ENCODE peak calls at places on chromosomes 2 and 18, in ten cellular contexts. One of them, this sample, is unnamed.
A peak's percentile ranks its signal among the peaks of the same experiment; 100 is the strongest.

GRCh38 chr2:74316616-74317295 is 26.5 kb downstream of the SLC4A5 start:
- DNase-seq in hepatocyte: peak; percentile 16
- DNase-seq in AG04450: no peak
- DNase-seq in MM.1S: no peak
- DNase-seq in mesendoderm: peak; percentile 83
- DNase-seq in CD8-positive, alpha-beta memory T cell: no peak
- DNase-seq in neuronal stem cell: no peak
- DNase-seq in tibial artery: no peak
- DNase-seq in cardiac muscle cell: no peak
- DNase-seq in lower lobe of right lung: no peak
- DNase-seq in this sample: no peak

GRCh38 chr2:212726403-212726802 is 187.8 kb upstream of the ERBB4 start:
- DNase-seq in lower lobe of right lung: no peak
- DNase-seq in neuronal stem cell: no peak
- DNase-seq in cardiac muscle cell: no peak
- DNase-seq in MM.1S: no peak
- DNase-seq in tibial artery: no peak
- DNase-seq in AG04450: no peak
- DNase-seq in CD8-positive, alpha-beta memory T cell: no peak
- DNase-seq in hepatocyte: no peak
- DNase-seq in mesendoderm: peak; percentile 8
- DNase-seq in this sample: no peak

GRCh38 chr2:238754259-238754658 is 93.6 kb upstream of the TWIST2 start:
- DNase-seq in mesendoderm: peak; percentile 20
- DNase-seq in lower lobe of right lung: no peak
- DNase-seq in tibial artery: no peak
- DNase-seq in MM.1S: no peak
- DNase-seq in cardiac muscle cell: no peak
- DNase-seq in AG04450: no peak
- DNase-seq in neuronal stem cell: no peak
- DNase-seq in hepatocyte: no peak
- DNase-seq in CD8-positive, alpha-beta memory T cell: no peak
- DNase-seq in this sample: no peak

GRCh38 chr18:25595274-25595673 is 243.3 kb upstream of the ZNF521 start:
- DNase-seq in AG04450: no peak
- DNase-seq in tibial artery: no peak
- DNase-seq in hepatocyte: no peak
- DNase-seq in mesendoderm: peak; percentile 13
- DNase-seq in lower lobe of right lung: no peak
- DNase-seq in cardiac muscle cell: no peak
- DNase-seq in neuronal stem cell: no peak
- DNase-seq in CD8-positive, alpha-beta memory T cell: no peak
- DNase-seq in MM.1S: no peak
- DNase-seq in this sample: no peak

GRCh38 chr2:239400000-239400831 is 604 bp downstream of the HDAC4 start:
- DNase-seq in tibial artery: no peak
- DNase-seq in neuronal stem cell: no peak
- DNase-seq in MM.1S: peak; percentile 39
- DNase-seq in hepatocyte: peak; percentile 42
- DNase-seq in mesendoderm: no peak
- DNase-seq in cardiac muscle cell: peak; percentile 10
- DNase-seq in AG04450: no peak
- DNase-seq in lower lobe of right lung: no peak
- DNase-seq in CD8-positive, alpha-beta memory T cell: no peak
- DNase-seq in this sample: no peak

GRCh38 chr2:26179446-26179907 is 6.6 kb downstream of the GAREM2 start:
- DNase-seq in mesendoderm: peak; percentile 76
- DNase-seq in lower lobe of right lung: no peak
- DNase-seq in CD8-positive, alpha-beta memory T cell: no peak
- DNase-seq in MM.1S: no peak
- DNase-seq in tibial artery: no peak
- DNase-seq in hepatocyte: no peak
- DNase-seq in neuronal stem cell: no peak
- DNase-seq in AG04450: no peak
- DNase-seq in cardiac muscle cell: no peak
- DNase-seq in this sample: no peak

GRCh38 chr2:61356261-61356957 is 114.5 kb downstream of the USP34 start:
- DNase-seq in MM.1S: peak; percentile 54
- DNase-seq in neuronal stem cell: no peak
- DNase-seq in tibial artery: no peak
- DNase-seq in mesendoderm: no peak
- DNase-seq in AG04450: no peak
- DNase-seq in CD8-positive, alpha-beta memory T cell: no peak
- DNase-seq in lower lobe of right lung: peak; percentile 58
- DNase-seq in hepatocyte: no peak
- DNase-seq in cardiac muscle cell: peak; percentile 50
- DNase-seq in this sample: no peak

GRCh38 chr2:132429351-132429750 is 12.7 kb downstream of the GPR39 start:
- DNase-seq in CD8-positive, alpha-beta memory T cell: no peak
- DNase-seq in mesendoderm: no peak
- DNase-seq in lower lobe of right lung: no peak
- DNase-seq in MM.1S: no peak
- DNase-seq in tibial artery: no peak
- DNase-seq in AG04450: no peak
- DNase-seq in neuronal stem cell: no peak
- DNase-seq in cardiac muscle cell: no peak
- DNase-seq in hepatocyte: no peak
- DNase-seq in this sample: no peak

GRCh38 chr2:122643725-122644329 is 888.4 kb downstream of the TSN start:
- DNase-seq in neuronal stem cell: no peak
- DNase-seq in cardiac muscle cell: peak; percentile 90
- DNase-seq in lower lobe of right lung: no peak
- DNase-seq in AG04450: no peak
- DNase-seq in hepatocyte: peak; percentile 64
- DNase-seq in MM.1S: no peak
- DNase-seq in mesendoderm: no peak
- DNase-seq in CD8-positive, alpha-beta memory T cell: no peak
- DNase-seq in tibial artery: no peak
- DNase-seq in this sample: no peak

GRCh38 chr2:38213619-38214018 is 137.7 kb upstream of the CYP1B1 start:
- DNase-seq in AG04450: no peak
- DNase-seq in MM.1S: no peak
- DNase-seq in lower lobe of right lung: no peak
- DNase-seq in CD8-positive, alpha-beta memory T cell: no peak
- DNase-seq in mesendoderm: no peak
- DNase-seq in cardiac muscle cell: no peak
- DNase-seq in hepatocyte: no peak
- DNase-seq in tibial artery: no peak
- DNase-seq in neuronal stem cell: no peak
- DNase-seq in this sample: no peak

GRCh38 chr2:41932241-41933034 is 115.4 kb upstream of the PKDCC start:
- DNase-seq in MM.1S: no peak
- DNase-seq in tibial artery: peak; percentile 81
- DNase-seq in hepatocyte: peak; percentile 76
- DNase-seq in CD8-positive, alpha-beta memory T cell: no peak
- DNase-seq in neuronal stem cell: no peak
- DNase-seq in cardiac muscle cell: peak; percentile 99
- DNase-seq in lower lobe of right lung: peak; percentile 53
- DNase-seq in AG04450: peak; percentile 93
- DNase-seq in mesendoderm: no peak
- DNase-seq in this sample: peak; percentile 95

GRCh38 chr2:12284037-12284436 is 432.7 kb upstream of the TRIB2 start:
- DNase-seq in CD8-positive, alpha-beta memory T cell: no peak
- DNase-seq in lower lobe of right lung: no peak
- DNase-seq in tibial artery: no peak
- DNase-seq in neuronal stem cell: no peak
- DNase-seq in cardiac muscle cell: peak; percentile 72
- DNase-seq in mesendoderm: no peak
- DNase-seq in AG04450: no peak
- DNase-seq in MM.1S: no peak
- DNase-seq in hepatocyte: no peak
- DNase-seq in this sample: no peak

GRCh38 chr2:6423944-6424343 is 441.8 kb downstream of the CMPK2 start:
- DNase-seq in lower lobe of right lung: no peak
- DNase-seq in hepatocyte: no peak
- DNase-seq in neuronal stem cell: no peak
- DNase-seq in tibial artery: no peak
- DNase-seq in AG04450: no peak
- DNase-seq in mesendoderm: peak; percentile 12
- DNase-seq in cardiac muscle cell: no peak
- DNase-seq in CD8-positive, alpha-beta memory T cell: no peak
- DNase-seq in MM.1S: no peak
- DNase-seq in this sample: no peak

GRCh38 chr18:45071959-45072358 is 391.3 kb downstream of the SETBP1 start:
- DNase-seq in hepatocyte: no peak
- DNase-seq in MM.1S: no peak
- DNase-seq in neuronal stem cell: no peak
- DNase-seq in CD8-positive, alpha-beta memory T cell: no peak
- DNase-seq in mesendoderm: no peak
- DNase-seq in cardiac muscle cell: no peak
- DNase-seq in tibial artery: no peak
- DNase-seq in AG04450: no peak
- DNase-seq in lower lobe of right lung: no peak
- DNase-seq in this sample: no peak
- H3K27ac ChIP-seq in hepatocyte: no peak overlapping the region
- H3K27ac ChIP-seq in MM.1S: no peak overlapping the region
- H3K27ac ChIP-seq in neuronal stem cell: no peak overlapping the region
- H3K27ac ChIP-seq in CD8-positive, alpha-beta memory T cell: no peak overlapping the region
- H3K27ac ChIP-seq in mesendoderm: no peak overlapping the region
- H3K27ac ChIP-seq in cardiac muscle cell: no peak overlapping the region
- H3K27ac ChIP-seq in tibial artery: no peak overlapping the region
- H3K27ac ChIP-seq in AG04450: no peak overlapping the region
- H3K27ac ChIP-seq in lower lobe of right lung: no peak overlapping the region
- H3K27ac ChIP-seq in this sample: no peak overlapping the region

GRCh38 chr2:39476524-39476923 is 39.4 kb upstream of the MAP4K3 start:
- DNase-seq in tibial artery: no peak
- DNase-seq in MM.1S: no peak
- DNase-seq in CD8-positive, alpha-beta memory T cell: no peak
- DNase-seq in neuronal stem cell: no peak
- DNase-seq in cardiac muscle cell: no peak
- DNase-seq in AG04450: no peak
- DNase-seq in mesendoderm: no peak
- DNase-seq in lower lobe of right lung: no peak
- DNase-seq in hepatocyte: no peak
- DNase-seq in this sample: no peak
- H3K4me3 ChIP-seq in tibial artery: no peak overlapping the region
- H3K4me3 ChIP-seq in MM.1S: no peak overlapping the region
- H3K4me3 ChIP-seq in CD8-positive, alpha-beta memory T cell: no peak overlapping the region
- H3K4me3 ChIP-seq in neuronal stem cell: no peak overlapping the region
- H3K4me3 ChIP-seq in cardiac muscle cell: no peak overlapping the region
- H3K4me3 ChIP-seq in AG04450: no peak overlapping the region
- H3K4me3 ChIP-seq in mesendoderm: no peak overlapping the region
- H3K4me3 ChIP-seq in lower lobe of right lung: no peak overlapping the region
- H3K4me3 ChIP-seq in hepatocyte: no peak overlapping the region
- H3K4me3 ChIP-seq in this sample: no peak overlapping the region

DNA sequence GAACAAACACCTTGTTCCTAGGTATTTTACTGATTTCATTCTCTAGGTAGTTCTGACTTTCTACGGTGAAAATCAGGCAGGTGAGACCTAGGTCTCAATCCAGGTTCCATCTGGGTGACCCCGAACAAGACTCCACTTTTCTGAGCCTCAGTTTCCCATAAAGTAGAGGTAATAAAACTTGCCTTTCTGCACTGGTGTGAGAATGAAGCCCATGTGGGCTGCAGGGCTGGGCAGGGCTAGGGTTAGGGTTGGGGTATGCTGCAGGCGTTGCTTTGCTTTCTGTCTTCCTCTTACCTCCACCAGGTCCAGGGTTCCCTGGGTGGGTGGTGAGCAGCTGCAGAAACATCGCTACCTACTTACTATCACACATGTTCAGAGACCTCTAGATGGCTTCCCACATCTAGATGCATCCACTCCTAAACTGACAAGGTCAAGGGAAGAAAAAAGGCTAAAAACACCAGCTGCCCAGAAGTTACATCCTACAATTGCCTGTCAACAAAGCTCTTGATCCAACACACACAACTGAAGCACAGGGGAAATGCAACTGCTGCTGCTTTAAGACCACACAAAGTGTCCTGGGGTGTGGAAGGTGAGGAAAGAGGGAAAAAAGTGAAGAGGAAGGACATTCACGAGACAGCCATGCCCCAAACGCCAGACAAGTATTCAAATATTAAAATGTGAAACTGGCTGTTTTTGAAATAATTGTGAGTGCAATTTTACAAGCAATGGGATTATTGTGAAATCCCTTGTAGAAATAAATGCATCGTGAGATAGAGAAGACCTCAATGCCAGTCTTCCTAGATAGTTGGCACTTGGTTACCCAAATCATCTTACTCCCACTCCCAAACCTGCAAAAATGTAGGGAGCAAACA is 23.5 kb downstream of the MBP start:
- DNase-seq in MM.1S: no peak
- DNase-seq in cardiac muscle cell: no peak
- DNase-seq in hepatocyte: no peak
- DNase-seq in CD8-positive, alpha-beta memory T cell: no peak
- DNase-seq in mesendoderm: no peak
- DNase-seq in AG04450: no peak
- DNase-seq in tibial artery: peak; percentile 55
- DNase-seq in lower lobe of right lung: no peak
- DNase-seq in neuronal stem cell: no peak
- DNase-seq in this sample: no peak
- H3K27ac ChIP-seq in MM.1S: no peak overlapping the region
- H3K27ac ChIP-seq in cardiac muscle cell: no peak overlapping the region
- H3K27ac ChIP-seq in hepatocyte: peak overlapping the region; percentile 20
- H3K27ac ChIP-seq in CD8-positive, alpha-beta memory T cell: no peak overlapping the region
- H3K27ac ChIP-seq in mesendoderm: no peak overlapping the region
- H3K27ac ChIP-seq in AG04450: peak overlapping the region; percentile 69
- H3K27ac ChIP-seq in tibial artery: peak overlapping the region; percentile 56
- H3K27ac ChIP-seq in lower lobe of right lung: peak overlapping the region; percentile 54
- H3K27ac ChIP-seq in neuronal stem cell: no peak overlapping the region
- H3K27ac ChIP-seq in this sample: peak overlapping the region; percentile 11

GRCh38 chr18:72940509-72940908 is 72.7 kb upstream of the NETO1 start:
- DNase-seq in MM.1S: no peak
- DNase-seq in lower lobe of right lung: no peak
- DNase-seq in neuronal stem cell: no peak
- DNase-seq in hepatocyte: no peak
- DNase-seq in tibial artery: no peak
- DNase-seq in mesendoderm: no peak
- DNase-seq in AG04450: no peak
- DNase-seq in cardiac muscle cell: no peak
- DNase-seq in CD8-positive, alpha-beta memory T cell: no peak
- DNase-seq in this sample: no peak
- H3K4me3 ChIP-seq in MM.1S: no peak overlapping the region
- H3K4me3 ChIP-seq in lower lobe of right lung: no peak overlapping the region
- H3K4me3 ChIP-seq in neuronal stem cell: no peak overlapping the region
- H3K4me3 ChIP-seq in hepatocyte: no peak overlapping the region
- H3K4me3 ChIP-seq in tibial artery: no peak overlapping the region
- H3K4me3 ChIP-seq in mesendoderm: no peak overlapping the region
- H3K4me3 ChIP-seq in AG04450: no peak overlapping the region
- H3K4me3 ChIP-seq in cardiac muscle cell: no peak overlapping the region
- H3K4me3 ChIP-seq in CD8-positive, alpha-beta memory T cell: no peak overlapping the region
- H3K4me3 ChIP-seq in this sample: no peak overlapping the region

This sample was measured in right cardiac atrium.